ENCODE peak calls at places on chromosomes 4 and X, in five cellular contexts. One of them, this sample, is unnamed.

GRCh38 chr4:189763573-189763972 is 177.1 kb upstream of the FRG1 start:
- DNase-seq in SK-N-SH: no peak
- DNase-seq in breast epithelium: no peak
- DNase-seq in BJ: no peak
- DNase-seq in astrocyte of the cerebellum: no peak
- DNase-seq in this sample: no peak

GRCh38 chrX:40299502-40300118 is 201.9 kb upstream of the BCOR start:
- DNase-seq in BJ: no peak
- DNase-seq in breast epithelium: no peak
- DNase-seq in astrocyte of the cerebellum: no peak
- DNase-seq in SK-N-SH: no peak
- DNase-seq in this sample: no peak

GRCh38 chr4:54225671-54226398 is 3.3 kb upstream of the PDGFRA start:
- DNase-seq in astrocyte of the cerebellum: no peak
- DNase-seq in SK-N-SH: no peak
- DNase-seq in breast epithelium: no peak
- DNase-seq in BJ: no peak
- DNase-seq in this sample: no peak

GRCh38 chrX:2801223-2801622 is 27.5 kb upstream of the GYG2 start:
- DNase-seq in SK-N-SH: no peak
- DNase-seq in BJ: no peak
- DNase-seq in breast epithelium: no peak
- DNase-seq in astrocyte of the cerebellum: no peak
- DNase-seq in this sample: no peak

GRCh38 chr4:153140294-153140693 is 63.9 kb upstream of the TRIM2 start:
- DNase-seq in astrocyte of the cerebellum: no peak
- DNase-seq in SK-N-SH: no peak
- DNase-seq in BJ: no peak
- DNase-seq in breast epithelium: no peak
- DNase-seq in this sample: no peak

GRCh38 chr4:31193516-31193915 is 473.3 kb downstream of the PCDH7 start:
- DNase-seq in BJ: no peak
- DNase-seq in astrocyte of the cerebellum: no peak
- DNase-seq in breast epithelium: no peak
- DNase-seq in SK-N-SH: no peak
- DNase-seq in this sample: no peak

GRCh38 chr4:73668806-73669205 is 48.6 kb upstream of the RASSF6 start:
- DNase-seq in astrocyte of the cerebellum: no peak
- DNase-seq in SK-N-SH: no peak
- DNase-seq in BJ: no peak
- DNase-seq in breast epithelium: no peak
- DNase-seq in this sample: no peak

GRCh38 chr4:175932116-175932515 is 120.1 kb upstream of the GPM6A start:
- DNase-seq in astrocyte of the cerebellum: no peak
- DNase-seq in BJ: no peak
- DNase-seq in breast epithelium: no peak
- DNase-seq in SK-N-SH: no peak
- DNase-seq in this sample: no peak

GRCh38 chr4:10077101-10077491 is 39.5 kb downstream of the WDR1 start:
- DNase-seq in BJ: no peak
- DNase-seq in breast epithelium: peak; percentile 48
- DNase-seq in astrocyte of the cerebellum: no peak
- DNase-seq in SK-N-SH: no peak
- DNase-seq in this sample: no peak

GRCh38 chr4:173443121-173443520 is 44.2 kb upstream of the SCRG1 start:
- DNase-seq in SK-N-SH: no peak
- DNase-seq in breast epithelium: no peak
- DNase-seq in BJ: no peak
- DNase-seq in astrocyte of the cerebellum: no peak
- DNase-seq in this sample: no peak

GRCh38 chrX:40267334-40268118 is 169.8 kb upstream of the BCOR start:
- DNase-seq in breast epithelium: no peak
- DNase-seq in SK-N-SH: no peak
- DNase-seq in astrocyte of the cerebellum: no peak
- DNase-seq in BJ: no peak
- DNase-seq in this sample: no peak

GRCh38 chr4:87399148-87399547 is 8.2 kb upstream of the HSD17B11 start:
- DNase-seq in BJ: no peak
- DNase-seq in breast epithelium: no peak
- DNase-seq in SK-N-SH: peak; percentile 39
- DNase-seq in astrocyte of the cerebellum: no peak
- DNase-seq in this sample: no peak

GRCh38 chrX:12946838-12947544 is 27.9 kb upstream of the TMSB4X start:
- DNase-seq in SK-N-SH: peak; percentile 62
- DNase-seq in BJ: no peak
- DNase-seq in astrocyte of the cerebellum: peak; percentile 71
- DNase-seq in breast epithelium: peak; percentile 53
- DNase-seq in this sample: no peak

GRCh38 chr4:7326693-7327340 is 107.9 kb downstream of the PSAPL1 start:
- DNase-seq in breast epithelium: no peak
- DNase-seq in BJ: no peak
- DNase-seq in SK-N-SH: peak; percentile 57
- DNase-seq in astrocyte of the cerebellum: no peak
- DNase-seq in this sample: no peak

GRCh38 chr4:38857354-38858096 is 908 bp upstream of the TLR6 start:
- DNase-seq in SK-N-SH: no peak
- DNase-seq in astrocyte of the cerebellum: peak; percentile 88
- DNase-seq in BJ: peak; percentile 49
- DNase-seq in breast epithelium: no peak
- DNase-seq in this sample: no peak

GRCh38 chr4:147102596-147102995 is 156.9 kb upstream of the TTC29 start:
- DNase-seq in breast epithelium: no peak
- DNase-seq in astrocyte of the cerebellum: no peak
- DNase-seq in BJ: no peak
- DNase-seq in SK-N-SH: no peak
- DNase-seq in this sample: no peak

GRCh38 chr4:147103403-147103946 is 157.8 kb upstream of the TTC29 start:
- DNase-seq in SK-N-SH: no peak
- DNase-seq in astrocyte of the cerebellum: peak; percentile 89
- DNase-seq in breast epithelium: no peak
- DNase-seq in BJ: peak; percentile 97
- DNase-seq in this sample: no peak

GRCh38 chr4:147108409-147108808 is 162.7 kb upstream of the TTC29 start:
- DNase-seq in SK-N-SH: no peak
- DNase-seq in astrocyte of the cerebellum: no peak
- DNase-seq in BJ: no peak
- DNase-seq in breast epithelium: no peak
- DNase-seq in this sample: no peak

GRCh38 chr4:147101678-147102077 is 156.0 kb upstream of the TTC29 start:
- DNase-seq in BJ: no peak
- DNase-seq in SK-N-SH: no peak
- DNase-seq in breast epithelium: no peak
- DNase-seq in astrocyte of the cerebellum: no peak
- DNase-seq in this sample: no peak

DNA sequence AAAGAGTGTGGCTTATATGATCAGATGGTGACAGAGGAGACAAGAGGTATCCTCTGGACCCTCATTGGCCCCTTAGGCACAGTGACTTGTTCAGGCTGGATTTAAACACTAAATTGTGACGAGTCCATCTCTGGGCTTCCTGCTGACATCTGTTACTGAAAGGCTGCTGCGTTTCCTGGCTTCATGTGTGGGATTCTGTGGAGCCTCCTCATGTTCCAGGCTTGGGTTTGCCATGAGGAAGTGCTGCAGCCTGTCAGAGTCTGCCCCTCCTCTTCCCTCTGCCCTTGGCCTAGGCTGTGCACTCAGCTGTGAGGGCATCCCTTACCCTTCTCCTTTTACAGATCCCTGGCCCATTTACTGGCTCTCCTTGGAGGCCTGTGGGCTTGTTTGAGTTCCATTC is 159.1 kb upstream of the TTC29 start:
- DNase-seq in BJ: no peak
- DNase-seq in SK-N-SH: no peak
- DNase-seq in astrocyte of the cerebellum: no peak
- DNase-seq in breast epithelium: no peak
- DNase-seq in this sample: no peak
- TF ChIP-seq CTCF in BJ: no peak
- TF ChIP-seq CTCF in SK-N-SH: no peak
- TF ChIP-seq CTCF in astrocyte of the cerebellum: no peak
- TF ChIP-seq CTCF in breast epithelium: no peak
- TF ChIP-seq CTCF in this sample: no peak

GRCh38 chr4:89300060-89300459 is 7.5 kb downstream of the GPRIN3 start:
- DNase-seq in astrocyte of the cerebellum: no peak
- DNase-seq in SK-N-SH: no peak
- DNase-seq in BJ: no peak
- DNase-seq in breast epithelium: no peak
- DNase-seq in this sample: no peak
- H3K4me3 ChIP-seq in astrocyte of the cerebellum: no peak overlapping the region
- H3K4me3 ChIP-seq in SK-N-SH: no peak overlapping the region
- H3K4me3 ChIP-seq in BJ: no peak overlapping the region
- H3K4me3 ChIP-seq in breast epithelium: no peak overlapping the region
- H3K4me3 ChIP-seq in this sample: no peak overlapping the region

GRCh38 chr4:26426892-26427291 is 63.4 kb downstream of the CCKAR start:
- DNase-seq in breast epithelium: no peak
- DNase-seq in SK-N-SH: no peak
- DNase-seq in astrocyte of the cerebellum: no peak
- DNase-seq in BJ: no peak
- DNase-seq in this sample: no peak

GRCh38 chr4:26425953-26426352 is 64.3 kb downstream of the CCKAR start:
- DNase-seq in astrocyte of the cerebellum: no peak
- DNase-seq in BJ: no peak
- DNase-seq in breast epithelium: no peak
- DNase-seq in SK-N-SH: no peak
- DNase-seq in this sample: no peak

GRCh38 chr4:26420903-26421302 is 69.4 kb downstream of the CCKAR start:
- DNase-seq in SK-N-SH: no peak
- DNase-seq in astrocyte of the cerebellum: peak; percentile 59
- DNase-seq in BJ: peak; percentile 15
- DNase-seq in breast epithelium: no peak
- DNase-seq in this sample: no peak

GRCh38 chr4:26424143-26424542 is 66.1 kb downstream of the CCKAR start:
- DNase-seq in astrocyte of the cerebellum: no peak
- DNase-seq in SK-N-SH: no peak
- DNase-seq in breast epithelium: no peak
- DNase-seq in BJ: no peak
- DNase-seq in this sample: no peak

GRCh38 chr4:26424838-26425237 is 65.4 kb downstream of the CCKAR start:
- DNase-seq in SK-N-SH: no peak
- DNase-seq in breast epithelium: no peak
- DNase-seq in astrocyte of the cerebellum: no peak
- DNase-seq in BJ: no peak
- DNase-seq in this sample: no peak
- TF ChIP-seq CTCF in SK-N-SH: peak; percentile 54
- TF ChIP-seq CTCF in breast epithelium: no peak
- TF ChIP-seq CTCF in astrocyte of the cerebellum: no peak
- TF ChIP-seq CTCF in BJ: peak; percentile 2
- TF ChIP-seq CTCF in this sample: no peak

GRCh38 chr4:155761047-155761446 is 2.2 kb downstream of the GUCY1B1 start:
- DNase-seq in BJ: no peak
- DNase-seq in breast epithelium: no peak
- DNase-seq in astrocyte of the cerebellum: no peak
- DNase-seq in SK-N-SH: no peak
- DNase-seq in this sample: no peak
- H3K4me3 ChIP-seq in BJ: no peak overlapping the region
- H3K4me3 ChIP-seq in breast epithelium: no peak overlapping the region
- H3K4me3 ChIP-seq in astrocyte of the cerebellum: no peak overlapping the region
- H3K4me3 ChIP-seq in SK-N-SH: no peak overlapping the region
- H3K4me3 ChIP-seq in this sample: no peak overlapping the region